ENCODE peak calls at places on chromosomes 7 and 10, in ten cellular contexts. U, M, Y, V, X, J, K, Q, D and L are unnamed samples.

GRCh38 chr7:754531-755420 is 27.7 kb upstream of the PRKAR1B start:
- DNase-seq in K (no peak), D (peak; percentile 24), M (no peak), Q (peak; percentile 63), U (no peak), V (no peak), Y (no peak), X (peak; percentile 36), J (no peak), L (no peak)

GRCh38 chr7:48045205-48045765 is 9.9 kb downstream of the C7orf57 start:
- DNase-seq in M (no peak), X (no peak), Y (no peak), D (no peak), K (no peak), U (no peak), J (no peak), Q (no peak), V (no peak), L (no peak)

GRCh38 chr10:60733189-60733815 is 45.0 kb upstream of the CDK1 start:
- DNase-seq in Y (no peak), Q (peak; percentile 88), V (peak; percentile 78), D (peak; percentile 60), U (peak; percentile 45), M (no peak), J (peak; percentile 35), X (peak; percentile 89), K (no peak), L (peak; percentile 72)

GRCh38 chr7:27575647-27576046 is 87.0 kb downstream of the HIBADH start:
- DNase-seq in Y (no peak), V (no peak), U (no peak), Q (no peak), X (no peak), M (no peak), K (no peak), J (no peak), D (no peak), L (no peak)

GRCh38 chr10:14573666-14574261 is 200.9 kb downstream of the FAM107B start:
- DNase-seq in D (no peak), K (no peak), Y (no peak), Q (no peak), V (no peak), J (peak; percentile 88), X (no peak), U (no peak), M (no peak), L (no peak)

GRCh38 chr10:69914373-69915268 is 112.9 kb downstream of the COL13A1 start:
- DNase-seq in X (peak; percentile 94), V (peak; percentile 77), Q (peak; percentile 85), U (peak; percentile 22), K (peak; percentile 84), Y (peak; percentile 3), J (peak; percentile 71), D (peak; percentile 73), M (no peak), L (peak; percentile 61)

GRCh38 chr10:58741673-58742072 is 229.0 kb downstream of the BICC1 start:
- DNase-seq in K (no peak), Q (no peak), U (no peak), D (no peak), J (no peak), M (no peak), Y (no peak), V (no peak), X (no peak), L (no peak)

GRCh38 chr10:7354330-7355047 is 56.3 kb downstream of the SFMBT2 start:
- DNase-seq in M (no peak), J (peak; percentile 70), D (no peak), U (no peak), Y (no peak), V (no peak), Q (no peak), X (no peak), K (no peak), L (no peak)

GRCh38 chr10:49620841-49621378 is 7.1 kb downstream of the CHAT start:
- DNase-seq in M (no peak), D (peak; percentile 9), X (no peak), Y (peak; percentile 86), U (no peak), Q (peak; percentile 40), J (no peak), V (no peak), K (no peak), L (no peak)

GRCh38 chr10:33630761-33631160 is 296.3 kb upstream of the NRP1 start:
- DNase-seq in U (no peak), D (no peak), M (no peak), X (no peak), Y (no peak), Q (no peak), V (no peak), J (no peak), K (no peak), L (no peak)

GRCh38 chr7:158588085-158588877 is 658 bp upstream of the PTPRN2 start:
- DNase-seq in V (no peak), J (no peak), X (peak; percentile 79), M (no peak), D (no peak), K (peak; percentile 33), Y (no peak), U (no peak), Q (no peak), L (no peak)

GRCh38 chr7:94883676-94884075 is 23.7 kb upstream of the PPP1R9A start:
- DNase-seq in Y (no peak), D (no peak), U (no peak), K (no peak), J (no peak), Q (no peak), V (no peak), X (no peak), M (no peak), L (no peak)

GRCh38 chr7:35969055-35969454 is 168.2 kb downstream of the SEPTIN7 start:
- DNase-seq in V (no peak), X (no peak), U (no peak), Q (no peak), Y (no peak), M (no peak), K (no peak), D (no peak), J (no peak), L (no peak)

GRCh38 chr7:12244129-12244528 is 33.0 kb downstream of the TMEM106B start:
- DNase-seq in Y (no peak), J (peak; percentile 33), M (no peak), K (peak; percentile 4), V (peak; percentile 44), Q (no peak), X (peak; percentile 35), D (no peak), U (no peak), L (peak; percentile 57)

GRCh38 chr7:44325811-44326241 is 432 bp upstream of the CAMK2B start:
- DNase-seq in X (peak; percentile 81), Y (peak; percentile 34), D (no peak), K (no peak), U (no peak), Q (no peak), J (no peak), V (no peak), M (no peak), L (no peak)

GRCh38 chr7:73623798-73624668 is at the start of gene MLXIPL:
- DNase-seq in D (peak; percentile 71), M (peak; percentile 52), J (peak; percentile 67), Y (peak; percentile 46), U (peak; percentile 21), X (peak; percentile 99), Q (peak; percentile 84), V (peak; percentile 93), K (peak; percentile 83), L (peak; percentile 97)

GRCh38 chr7:43726466-43726865 is 2.9 kb downstream of the COA1 start:
- DNase-seq in U (no peak), M (no peak), V (no peak), D (no peak), K (no peak), J (no peak), Y (no peak), Q (no peak), X (no peak), L (no peak)